ENCODE peak calls at places on chromosomes 2 and 18, in seven cellular contexts. B, E, Q, X, W, V and K are unnamed samples.
A peak's percentile ranks its signal among the peaks of the same experiment; 100 is the strongest.

GRCh38 chr2:239881561-239882320 is 143.4 kb downstream of the NDUFA10 start:
- DNase-seq in B (no peak), W (no peak), V (no peak), X (no peak), E (no peak), Q (peak; percentile 58), K (no peak)

GRCh38 chr2:47008381-47009280 is 93.0 kb upstream of the MCFD2 start:
- DNase-seq in E (no peak), X (no peak), W (no peak), Q (peak; percentile 87), B (peak; percentile 73), V (no peak), K (no peak)

GRCh38 chr2:2014251-2014761 is 270.0 kb upstream of the PXDN start:
- DNase-seq in W (no peak), E (no peak), Q (peak; percentile 82), V (no peak), B (no peak), X (no peak), K (no peak)

GRCh38 chr2:70935468-70936164 is at the start of gene ATP6V1B1:
- DNase-seq in X (no peak), E (no peak), B (peak; percentile 23), Q (no peak), V (no peak), W (no peak), K (peak; percentile 51)

GRCh38 chr2:71927757-71928715 is 219.6 kb downstream of the CYP26B1 start:
- DNase-seq in Q (no peak), W (no peak), V (no peak), X (peak; percentile 1), B (no peak), E (no peak), K (no peak)

GRCh38 chr2:12363569-12363968 is 353.2 kb upstream of the TRIB2 start:
- DNase-seq in X (no peak), V (no peak), W (no peak), E (no peak), B (no peak), Q (no peak), K (no peak)

GRCh38 chr18:9333441-9334350 is 877 bp upstream of the TWSG1 start:
- DNase-seq in E (no peak), V (no peak), X (no peak), B (no peak), W (peak; percentile 15), Q (no peak), K (peak; percentile 13)

GRCh38 chr2:64212346-64212745 is 68.1 kb upstream of the PELI1 start:
- DNase-seq in Q (no peak), X (no peak), W (no peak), E (no peak), B (no peak), V (no peak), K (no peak)

GRCh38 chr2:65545818-65546217 is 113.4 kb upstream of the SPRED2 start:
- DNase-seq in B (no peak), Q (no peak), V (no peak), E (no peak), W (no peak), X (no peak), K (no peak)

GRCh38 chr2:66481100-66481549 is 46.2 kb downstream of the MEIS1 start:
- DNase-seq in W (peak; percentile 15), V (no peak), Q (no peak), X (peak; percentile 76), E (no peak), B (no peak), K (no peak)

GRCh38 chr2:62672601-62673000 is 32.9 kb upstream of the EHBP1 start:
- DNase-seq in E (no peak), X (no peak), W (peak; percentile 36), V (no peak), Q (no peak), B (peak; percentile 83), K (peak; percentile 69)

GRCh38 chr18:35490894-35491688 is 6.7 kb downstream of the INO80C start:
- DNase-seq in Q (no peak), V (no peak), E (no peak), W (no peak), B (no peak), X (no peak), K (no peak)

GRCh38 chr2:179768765-179769164 is 92.6 kb downstream of the ZNF385B start:
- DNase-seq in E (no peak), W (no peak), Q (no peak), B (no peak), X (no peak), V (no peak), K (no peak)

GRCh38 chr18:54296017-54296416 is 26.7 kb downstream of the POLI start:
- DNase-seq in X (no peak), E (no peak), W (no peak), B (no peak), V (no peak), Q (no peak), K (peak; percentile 10)

GRCh38 chr2:189024861-189025618 is 50.9 kb downstream of the COL3A1 start:
- DNase-seq in Q (no peak), B (peak; percentile 18), X (no peak), W (peak; percentile 7), V (no peak), E (peak; percentile 23), K (peak; percentile 2)

GRCh38 chr18:48728204-48728833 is 189.5 kb downstream of the CTIF start:
- DNase-seq in V (no peak), B (no peak), X (no peak), E (no peak), Q (no peak), W (no peak), K (no peak)

GRCh38 chr2:64860321-64860751 is 128.9 kb upstream of the SLC1A4 start:
- DNase-seq in E (no peak), V (no peak), X (no peak), B (no peak), W (no peak), Q (no peak), K (no peak)

DNA sequence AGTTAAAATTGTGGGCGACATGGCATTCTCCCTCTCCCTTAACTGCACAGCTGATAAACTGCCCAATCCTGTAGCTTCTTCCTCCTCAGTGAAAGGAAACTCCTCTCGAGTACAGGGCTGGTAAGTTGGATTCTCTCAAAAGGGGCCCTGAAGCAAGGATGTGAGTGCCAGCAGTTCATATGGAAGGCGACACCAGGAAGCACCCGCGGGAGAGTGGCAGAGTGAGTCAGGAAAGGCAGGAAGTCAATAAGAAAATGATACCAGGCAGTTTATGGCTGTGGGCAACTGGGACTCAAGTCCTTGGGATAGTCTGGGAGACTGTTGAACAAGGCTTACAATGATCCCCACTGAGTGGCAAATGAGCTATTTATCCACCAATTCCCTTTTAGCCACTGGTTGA is 34.8 kb downstream of the ABHD3 start:
- DNase-seq in W (no peak), Q (no peak), V (no peak), X (no peak), B (no peak), E (peak; percentile 13), K (peak; percentile 28)
- TF ChIP-seq JUND in W (no peak), Q (peak; percentile 10), V (no peak), X (no peak), B (no peak), E (no peak), K (no peak)

DNA sequence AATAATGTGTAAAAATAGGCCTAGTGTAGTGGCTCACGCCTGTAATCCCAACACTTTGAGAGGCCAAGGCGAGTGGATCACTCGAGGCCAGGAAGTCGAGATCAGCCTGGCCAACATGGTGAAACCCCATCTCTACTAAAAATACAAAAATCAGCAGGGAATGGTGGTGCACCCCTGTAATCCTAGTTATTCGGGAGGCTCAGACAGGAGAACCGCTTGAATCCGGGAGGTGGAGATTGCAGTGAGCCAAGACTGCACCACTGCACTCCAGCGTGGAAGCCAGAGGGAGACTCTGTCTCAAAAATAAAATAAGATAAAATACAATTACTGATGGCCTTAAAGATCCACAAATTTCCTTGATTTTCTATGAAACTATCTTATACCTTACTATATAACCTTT is 3.8 kb downstream of the ATF2 start:
- DNase-seq in W (no peak), X (no peak), B (no peak), V (no peak), Q (no peak), E (no peak), K (no peak)
- TF ChIP-seq JUND in W (no peak), X (no peak), B (no peak), V (no peak), Q (no peak), E (no peak), K (no peak)

GRCh38 chr2:193141-193552 is 70.7 kb downstream of the SH3YL1 start:
- DNase-seq in B (no peak), V (peak; percentile 57), W (no peak), X (no peak), E (no peak), Q (no peak), K (no peak)
- TF ChIP-seq JUND in B (no peak), V (no peak), W (no peak), X (no peak), E (no peak), Q (no peak), K (no peak)

GRCh38 chr18:62711781-62712180 is 3.6 kb upstream of the PHLPP1 start:
- DNase-seq in W (no peak), B (no peak), X (no peak), Q (no peak), V (no peak), E (no peak), K (no peak)

GRCh38 chr18:62715829-62716678 is 713 bp downstream of the PHLPP1 start:
- DNase-seq in V (no peak), Q (peak; percentile 77), W (no peak), B (no peak), X (peak; percentile 43), E (peak; percentile 16), K (peak; percentile 59)

GRCh38 chr18:62714671-62715438 is 486 bp upstream of the PHLPP1 start:
- DNase-seq in E (peak; percentile 99), B (peak; percentile 98), V (peak; percentile 93), X (peak; percentile 94), Q (peak; percentile 96), W (peak; percentile 99), K (peak; percentile 99)

GRCh38 chr18:62715439-62715792 is at the start of gene PHLPP1:
- DNase-seq in V (no peak), W (no peak), E (no peak), B (no peak), X (no peak), Q (no peak), K (no peak)

GRCh38 chr18:62713651-62714247 is 1.6 kb upstream of the PHLPP1 start:
- DNase-seq in W (no peak), E (no peak), X (no peak), Q (no peak), B (no peak), V (no peak), K (no peak)
- TF ChIP-seq JUND in W (no peak), E (no peak), X (no peak), Q (no peak), B (no peak), V (no peak), K (no peak)